ENCODE peak calls at places on chromosomes 6 and 20, in seven cellular contexts. R is adrenal gland; E is iPS-NIHi11; F is activated naive CD4-positive, alpha-beta T cell; M is SHP77; V is T-cell; B is sigmoid colon. K is an unnamed sample.
A peak's percentile ranks its signal among the peaks of the same experiment; 100 is the strongest.

GRCh38 chr20:39112196-39112743 is 150.1 kb downstream of the DHX35 start:
- DNase-seq in F (no peak), M (peak; percentile 23), V (no peak), E (peak; percentile 85), B (no peak), R (peak; percentile 65), K (peak; percentile 63)

GRCh38 chr20:17998446-17998845 is 29.6 kb downstream of the MGME1 start:
- DNase-seq in V (no peak), B (no peak), F (no peak), E (no peak), M (no peak), R (no peak), K (no peak)

GRCh38 chr6:41940759-41941279 is 789 bp downstream of the CCND3 start:
- DNase-seq in V (peak; percentile 51), E (peak; percentile 44), M (no peak), B (peak; percentile 75), F (peak; percentile 26), R (peak; percentile 62), K (peak; percentile 85)

GRCh38 chr6:137883400-137883888 is 16.4 kb downstream of the TNFAIP3 start:
- DNase-seq in E (no peak), V (peak; percentile 43), R (peak; percentile 19), F (no peak), B (peak; percentile 64), M (no peak), K (no peak)

GRCh38 chr20:58703765-58704331 is 11.2 kb downstream of the NPEPL1 start:
- DNase-seq in V (no peak), R (no peak), B (peak; percentile 50), F (no peak), E (no peak), M (no peak), K (no peak)

GRCh38 chr6:41777886-41778285 is 1.8 kb downstream of the FRS3 start:
- DNase-seq in B (no peak), V (no peak), R (no peak), E (no peak), M (no peak), F (no peak), K (no peak)

GRCh38 chr6:39830444-39830843 is 38.3 kb downstream of the DAAM2 start:
- DNase-seq in R (no peak), F (no peak), E (peak; percentile 24), M (no peak), V (no peak), B (peak; percentile 61), K (no peak)

GRCh38 chr6:159646136-159646535 is 46.9 kb downstream of the SOD2 start:
- DNase-seq in F (no peak), R (no peak), E (no peak), M (no peak), V (no peak), B (no peak), K (no peak)

GRCh38 chr6:131762984-131763383 is 44.8 kb upstream of the ENPP1 start:
- DNase-seq in B (no peak), R (no peak), E (no peak), M (no peak), V (no peak), F (no peak), K (no peak)

GRCh38 chr20:11847827-11848226 is 69.9 kb upstream of the BTBD3 start:
- DNase-seq in R (no peak), M (no peak), B (no peak), E (no peak), V (no peak), F (no peak), K (no peak)

GRCh38 chr6:12637960-12638641 is 78.5 kb upstream of the PHACTR1 start:
- DNase-seq in E (peak; percentile 61), R (peak; percentile 47), M (peak; percentile 17), F (no peak), B (no peak), V (no peak), K (peak; percentile 31)

GRCh38 chr20:53040678-53041674 is 68.8 kb downstream of the TSHZ2 start:
- DNase-seq in F (no peak), B (peak; percentile 74), V (no peak), R (peak; percentile 42), M (peak; percentile 88), E (no peak), K (peak; percentile 8)

GRCh38 chr20:4667371-4667773 is 54.3 kb upstream of the PRND start:
- DNase-seq in R (no peak), E (no peak), V (no peak), F (no peak), M (no peak), B (no peak), K (no peak)

GRCh38 chr6:128161839-128162238 is 261.0 kb upstream of the THEMIS start:
- DNase-seq in R (no peak), F (no peak), M (no peak), B (no peak), V (no peak), E (no peak), K (no peak)

GRCh38 chr20:62533591-62534495 is 58.0 kb upstream of the GATA5 start:
- DNase-seq in M (no peak), B (no peak), E (no peak), R (no peak), V (no peak), F (no peak), K (peak; percentile 98)

GRCh38 chr6:119172813-119173212 is 94.3 kb upstream of the FAM184A start:
- DNase-seq in M (no peak), B (no peak), E (no peak), V (no peak), F (no peak), R (no peak), K (no peak)

GRCh38 chr6:149445095-149445466 is 39.7 kb downstream of the ZC3H12D start:
- DNase-seq in F (no peak), V (no peak), E (no peak), B (no peak), R (peak; percentile 21), M (peak; percentile 40), K (no peak)

GRCh38 chr20:32585011-32585518 is at the start of gene NOL4L:
- DNase-seq in F (no peak), E (peak; percentile 72), R (peak; percentile 25), V (no peak), M (no peak), B (no peak), K (peak; percentile 75)

GRCh38 chr6:25239059-25239458 is 40.1 kb upstream of the CARMIL1 start:
- DNase-seq in M (no peak), E (no peak), F (no peak), V (no peak), R (no peak), B (no peak), K (no peak)

GRCh38 chr6:143329323-143329722 is 121.2 kb downstream of the ADAT2 start:
- DNase-seq in B (no peak), M (no peak), R (no peak), V (no peak), E (no peak), F (no peak), K (no peak)

GRCh38 chr6:332671-333070 is 40.4 kb downstream of the DUSP22 start:
- DNase-seq in F (no peak), E (no peak), M (no peak), V (no peak), R (no peak), B (no peak), K (no peak)

GRCh38 chr6:150492941-150493340 is 106.7 kb upstream of the PLEKHG1 start:
- DNase-seq in B (no peak), M (no peak), V (no peak), F (no peak), E (peak; percentile 14), R (no peak), K (no peak)

GRCh38 chr6:49849121-49849907 is 17.0 kb downstream of the CRISP1 start:
- DNase-seq in B (no peak), F (no peak), M (peak; percentile 33), R (no peak), V (no peak), E (peak; percentile 46), K (peak; percentile 60)

GRCh38 chr6:146673069-146673468 is 74.3 kb downstream of the ADGB start:
- DNase-seq in M (no peak), B (no peak), V (no peak), R (no peak), E (no peak), F (no peak), K (no peak)

GRCh38 chr20:37366749-37367148 is 20.8 kb downstream of the SRC start:
- DNase-seq in V (no peak), B (no peak), M (no peak), R (no peak), F (no peak), E (no peak), K (no peak)

GRCh38 chr6:16544006-16544405 is 217.3 kb downstream of the ATXN1 start:
- DNase-seq in R (peak; percentile 86), F (no peak), B (no peak), M (no peak), E (peak; percentile 37), V (no peak), K (no peak)

GRCh38 chr6:162971346-162971745 is 243.6 kb downstream of the PACRG start:
- DNase-seq in M (no peak), R (no peak), B (no peak), V (no peak), E (no peak), F (no peak), K (no peak)

GRCh38 chr20:39880890-39881289 is 808.1 kb downstream of the MAFB start:
- DNase-seq in B (no peak), F (no peak), E (peak; percentile 17), M (no peak), V (no peak), R (no peak), K (no peak)

GRCh38 chr6:136846046-136846445 is 23.7 kb downstream of the PEX7 start:
- DNase-seq in R (peak; percentile 75), B (no peak), V (peak; percentile 25), M (peak; percentile 12), F (no peak), E (peak; percentile 72), K (peak; percentile 51)

GRCh38 chr20:51531141-51531710 is 11.3 kb downstream of the NFATC2 start:
- DNase-seq in R (no peak), E (no peak), M (no peak), B (no peak), V (peak; percentile 57), F (peak; percentile 11), K (no peak)

K was measured in K562.